ENCODE peak calls at places on chromosomes 5 and 9, in six cellular contexts. One of them, this sample, is unnamed.

GRCh38 chr9:137046094-137046787 is at the start of gene NPDC1:
- DNase-seq in CD4-positive, CD25-positive, alpha-beta regulatory T cell: peak; percentile 78
- DNase-seq in NCI-H2029 treated with DMSO at 0.1 percent for 48 hours: peak; percentile 67
- DNase-seq in ACHN: peak; percentile 75
- DNase-seq in AG10803: peak; percentile 57
- DNase-seq in IMR-90: peak; percentile 61
- DNase-seq in this sample: peak; percentile 90

GRCh38 chr5:36279054-36279698 is 22.5 kb downstream of the RANBP3L start:
- DNase-seq in CD4-positive, CD25-positive, alpha-beta regulatory T cell: no peak
- DNase-seq in NCI-H2029 treated with DMSO at 0.1 percent for 48 hours: no peak
- DNase-seq in ACHN: no peak
- DNase-seq in AG10803: peak; percentile 56
- DNase-seq in IMR-90: no peak
- DNase-seq in this sample: peak; percentile 84

GRCh38 chr5:138753794-138754698 is 821 bp downstream of the CTNNA1 start:
- DNase-seq in CD4-positive, CD25-positive, alpha-beta regulatory T cell: peak; percentile 34
- DNase-seq in NCI-H2029 treated with DMSO at 0.1 percent for 48 hours: peak; percentile 83
- DNase-seq in ACHN: peak; percentile 82
- DNase-seq in AG10803: peak; percentile 95
- DNase-seq in IMR-90: peak; percentile 84
- DNase-seq in this sample: peak; percentile 95

GRCh38 chr5:132466453-132467291 is 23.9 kb downstream of the IRF1 start:
- DNase-seq in CD4-positive, CD25-positive, alpha-beta regulatory T cell: peak; percentile 87
- DNase-seq in NCI-H2029 treated with DMSO at 0.1 percent for 48 hours: no peak
- DNase-seq in ACHN: no peak
- DNase-seq in AG10803: peak; percentile 76
- DNase-seq in IMR-90: peak; percentile 17
- DNase-seq in this sample: no peak

GRCh38 chr5:175797521-175798038 is 73.8 kb upstream of the CPLX2 start:
- DNase-seq in CD4-positive, CD25-positive, alpha-beta regulatory T cell: no peak
- DNase-seq in NCI-H2029 treated with DMSO at 0.1 percent for 48 hours: peak; percentile 70
- DNase-seq in ACHN: peak; percentile 14
- DNase-seq in AG10803: no peak
- DNase-seq in IMR-90: no peak
- DNase-seq in this sample: no peak

GRCh38 chr5:9468070-9468388 is 77.8 kb downstream of the SEMA5A start:
- DNase-seq in CD4-positive, CD25-positive, alpha-beta regulatory T cell: no peak
- DNase-seq in NCI-H2029 treated with DMSO at 0.1 percent for 48 hours: no peak
- DNase-seq in ACHN: peak; percentile 29
- DNase-seq in AG10803: peak; percentile 88
- DNase-seq in IMR-90: peak; percentile 94
- DNase-seq in this sample: peak; percentile 97

GRCh38 chr5:159838551-159839222 is 77.6 kb upstream of the ADRA1B start:
- DNase-seq in CD4-positive, CD25-positive, alpha-beta regulatory T cell: no peak
- DNase-seq in NCI-H2029 treated with DMSO at 0.1 percent for 48 hours: no peak
- DNase-seq in ACHN: no peak
- DNase-seq in AG10803: no peak
- DNase-seq in IMR-90: no peak
- DNase-seq in this sample: no peak

GRCh38 chr5:115785395-115786009 is 31.0 kb downstream of the CDO1 start:
- DNase-seq in CD4-positive, CD25-positive, alpha-beta regulatory T cell: no peak
- DNase-seq in NCI-H2029 treated with DMSO at 0.1 percent for 48 hours: no peak
- DNase-seq in ACHN: no peak
- DNase-seq in AG10803: no peak
- DNase-seq in IMR-90: no peak
- DNase-seq in this sample: peak; percentile 8

GRCh38 chr5:61618577-61618976 is 286.5 kb downstream of the ZSWIM6 start:
- DNase-seq in CD4-positive, CD25-positive, alpha-beta regulatory T cell: no peak
- DNase-seq in NCI-H2029 treated with DMSO at 0.1 percent for 48 hours: no peak
- DNase-seq in ACHN: no peak
- DNase-seq in AG10803: no peak
- DNase-seq in IMR-90: no peak
- DNase-seq in this sample: no peak